ENCODE peak calls at places on chromosomes 4 and X, in seven cellular contexts. Q, A, C, W, I, F and R are unnamed samples.
A peak's percentile ranks its signal among the peaks of the same experiment; 100 is the strongest.

GRCh38 chr4:77697860-77698599 is 92.4 kb downstream of the CXCL13 start:
- DNase-seq in W (peak; percentile 43), I (peak; percentile 78), A (peak; percentile 83), F (peak; percentile 85), Q (peak; percentile 37), C (peak; percentile 34), R (peak; percentile 72)

GRCh38 chr4:155541716-155542115 is 124.9 kb upstream of the GUCY1A1 start:
- DNase-seq in C (no peak), I (no peak), Q (no peak), F (no peak), W (no peak), A (peak; percentile 12), R (no peak)

GRCh38 chrX:55120767-55121358 is 32.0 kb downstream of the PAGE2 start:
- DNase-seq in I (no peak), A (peak; percentile 5), Q (peak; percentile 52), W (no peak), F (no peak), C (no peak), R (no peak)

GRCh38 chr4:6461301-6462165 is 10.9 kb downstream of the PPP2R2C start:
- DNase-seq in I (no peak), A (no peak), Q (no peak), F (no peak), C (no peak), W (no peak), R (no peak)

GRCh38 chrX:77009691-77010090 is 437.5 kb upstream of the FGF16 start:
- DNase-seq in A (peak; percentile 34), W (no peak), Q (no peak), I (peak; percentile 50), C (no peak), F (peak; percentile 82), R (peak; percentile 25)

GRCh38 chr4:118834960-118835895 is 698 bp downstream of the SEC24D start:
- DNase-seq in F (peak; percentile 86), I (peak; percentile 82), A (peak; percentile 95), W (peak; percentile 80), Q (peak; percentile 58), C (peak; percentile 87), R (peak; percentile 90)

GRCh38 chr4:97238956-97239698 is 904.1 kb downstream of the STPG2 start:
- DNase-seq in A (no peak), W (no peak), Q (peak; percentile 36), C (no peak), F (no peak), I (no peak), R (no peak)

GRCh38 chr4:113584407-113585150 is 177.0 kb downstream of the CAMK2D start:
- DNase-seq in A (peak; percentile 68), F (peak; percentile 95), Q (peak; percentile 13), C (no peak), W (no peak), I (no peak), R (peak; percentile 45)

GRCh38 chrX:10356979-10357378 is 200.2 kb downstream of the CLCN4 start:
- DNase-seq in I (peak; percentile 49), F (peak; percentile 40), W (no peak), C (no peak), Q (no peak), A (peak; percentile 26), R (peak; percentile 6)

GRCh38 chr4:165404696-165405095 is 25.9 kb downstream of the CPE start:
- DNase-seq in F (no peak), I (no peak), A (no peak), C (no peak), Q (no peak), W (no peak), R (no peak)

GRCh38 chrX:153549807-153550206 is 32.4 kb downstream of the ATP2B3 start:
- DNase-seq in A (no peak), W (no peak), Q (no peak), I (no peak), F (no peak), C (no peak), R (no peak)
- TF ChIP-seq CTCF in A (no peak), W (no peak), Q (no peak), I (no peak), F (no peak), C (peak; percentile 42), R (no peak)

DNA sequence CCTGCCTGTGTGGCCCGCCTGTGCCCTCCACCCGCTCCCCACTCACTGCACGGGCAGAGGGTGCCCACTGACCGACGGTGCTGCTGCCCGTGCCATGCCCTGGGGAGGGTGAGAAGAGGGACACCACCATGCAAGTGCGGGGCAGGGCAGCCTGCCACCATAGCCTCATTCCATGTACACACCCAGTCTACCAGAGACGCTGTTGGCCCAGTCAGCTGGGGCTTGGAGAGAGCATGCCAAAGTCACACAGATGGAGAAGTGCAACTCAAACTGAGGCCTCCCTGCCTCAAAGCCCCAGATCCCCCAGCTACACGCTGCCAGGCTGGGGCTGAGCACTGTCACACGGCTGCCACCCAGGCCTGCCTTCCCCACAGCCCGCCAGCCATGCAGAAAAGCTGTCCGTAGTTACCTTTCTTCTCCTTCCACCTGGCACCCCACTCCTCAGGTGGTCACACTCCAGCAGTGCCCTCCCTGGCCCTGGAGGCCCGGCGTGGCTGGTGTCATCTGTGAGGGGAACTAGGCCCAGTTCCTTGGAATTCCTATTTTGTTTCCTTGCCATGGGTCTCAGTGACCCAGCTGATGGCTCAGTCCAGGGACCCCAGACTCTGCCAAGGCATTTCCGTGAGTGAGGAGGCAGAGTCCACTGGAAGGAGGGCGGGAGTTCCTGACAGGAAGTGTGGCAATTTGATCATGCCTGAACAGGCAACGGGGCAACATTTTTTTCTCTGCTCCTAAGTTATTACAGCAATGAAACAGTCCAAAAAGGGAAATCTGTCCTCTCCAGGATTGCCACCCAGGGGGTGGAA is at the start of gene SLC2A9:
- DNase-seq in W (no peak), I (peak; percentile 91), F (no peak), Q (no peak), A (peak; percentile 58), C (peak; percentile 77), R (peak; percentile 57)
- H3K4me3 ChIP-seq in W (peak within 1 kb of the TSS; percentile 81), I (peak within 1 kb of the TSS; percentile 44), F (no peak within 1 kb of the TSS), Q (no peak within 1 kb of the TSS), A (peak within 1 kb of the TSS; percentile 14), C (peak within 1 kb of the TSS; percentile 57), R (peak within 1 kb of the TSS; percentile 43)

GRCh38 chr4:184399505-184399893 is 74.9 kb downstream of the IRF2 start:
- DNase-seq in A (no peak), F (no peak), C (no peak), I (no peak), Q (no peak), W (no peak), R (no peak)

GRCh38 chr4:184398741-184399504 is 75.4 kb downstream of the IRF2 start:
- DNase-seq in I (no peak), C (no peak), W (no peak), Q (no peak), A (no peak), F (no peak), R (no peak)

GRCh38 chr4:184400891-184401290 is 73.5 kb downstream of the IRF2 start:
- DNase-seq in F (no peak), C (no peak), I (peak; percentile 94), Q (no peak), W (no peak), A (no peak), R (no peak)

GRCh38 chr4:184401397-184402171 is 72.8 kb downstream of the IRF2 start:
- DNase-seq in Q (peak; percentile 85), I (no peak), C (no peak), F (peak; percentile 55), W (no peak), A (no peak), R (no peak)

GRCh38 chr4:184400375-184400870 is 73.9 kb downstream of the IRF2 start:
- DNase-seq in C (no peak), I (peak; percentile 89), W (no peak), A (peak; percentile 99), Q (no peak), F (peak; percentile 92), R (peak; percentile 93)
- TF ChIP-seq CTCF in C (no peak), I (peak; percentile 33), W (no peak), A (peak; percentile 48), Q (no peak), F (peak; percentile 23), R (peak; percentile 54)

GRCh38 chr4:2401610-2401983 is 16.8 kb downstream of the ZFYVE28 start:
- DNase-seq in W (no peak), C (no peak), F (no peak), I (no peak), A (no peak), Q (no peak), R (no peak)
- H3K4me3 ChIP-seq in W (no peak overlapping the region), C (no peak overlapping the region), F (no peak overlapping the region), I (no peak overlapping the region), A (peak overlapping the region; percentile 17), Q (peak overlapping the region; percentile 39), R (peak overlapping the region; percentile 45)

DNA sequence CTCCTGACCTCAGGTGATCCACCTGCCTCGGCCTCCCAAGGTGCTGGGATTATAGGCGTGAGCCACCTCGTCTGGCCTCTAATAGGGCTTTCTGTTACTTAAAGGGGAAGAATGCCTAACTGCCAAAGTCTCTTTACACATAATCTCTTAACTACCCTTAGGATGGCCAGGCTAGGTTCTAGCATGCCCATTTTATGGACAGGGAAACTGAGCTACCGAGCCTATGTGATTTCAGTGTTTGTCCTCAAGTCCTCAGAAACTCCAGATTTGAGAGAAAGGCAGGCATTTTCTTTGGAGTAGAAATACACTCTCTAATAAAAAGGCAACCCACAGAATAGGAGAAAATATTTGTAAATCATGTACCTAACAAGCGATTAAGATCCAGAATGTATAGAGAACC is 12.4 kb upstream of the GLOD5 start:
- DNase-seq in W (no peak), A (no peak), C (no peak), Q (no peak), F (no peak), I (no peak), R (no peak)
- TF ChIP-seq CTCF in W (no peak), A (no peak), C (no peak), Q (no peak), F (no peak), I (no peak), R (no peak)

GRCh38 chr4:36737691-36738090 is 456.3 kb downstream of the DTHD1 start:
- DNase-seq in Q (no peak), C (no peak), F (no peak), I (no peak), W (no peak), A (no peak), R (no peak)
- H3K4me3 ChIP-seq in Q (no peak overlapping the region), C (no peak overlapping the region), F (no peak overlapping the region), I (no peak overlapping the region), W (no peak overlapping the region), A (no peak overlapping the region), R (no peak overlapping the region)

GRCh38 chr4:34766935-34767859 is 1477.1 kb downstream of the ARAP2 start:
- DNase-seq in F (no peak), C (no peak), I (peak; percentile 9), Q (no peak), A (no peak), W (no peak), R (no peak)
- TF ChIP-seq CTCF in F (no peak), C (no peak), I (peak; percentile 13), Q (no peak), A (no peak), W (no peak), R (no peak)

DNA sequence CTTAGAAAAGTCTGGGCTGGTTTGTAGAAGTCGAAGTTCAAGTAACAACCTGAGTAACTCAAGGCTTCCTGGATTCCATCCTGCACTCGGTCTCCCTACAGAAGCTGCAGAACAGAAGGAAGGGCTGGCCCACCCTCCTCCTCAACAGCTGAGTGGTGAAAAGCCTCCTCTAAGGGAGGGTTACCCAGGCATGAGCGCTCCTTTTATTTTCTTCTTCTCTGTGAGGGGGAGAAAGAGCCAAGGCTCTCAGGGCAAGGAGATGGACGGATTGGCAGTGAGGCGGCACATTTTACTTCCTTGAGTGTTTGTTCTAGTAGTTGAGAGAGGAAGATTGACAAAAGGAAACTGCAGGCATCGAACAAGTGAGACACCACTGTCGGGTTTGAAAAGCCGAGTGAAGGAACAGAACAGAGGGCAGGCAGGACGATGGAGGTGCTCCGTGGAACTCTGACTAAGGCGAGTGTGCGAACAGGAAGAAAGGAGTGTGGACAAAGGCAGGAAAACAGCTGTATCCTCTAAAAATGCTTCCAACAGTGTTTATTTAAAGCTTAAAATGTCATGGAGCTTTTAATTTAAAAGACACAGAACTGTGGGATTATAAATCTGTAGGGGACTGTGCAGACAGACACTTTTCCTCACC is 38.4 kb upstream of the STS start:
- DNase-seq in F (peak; percentile 33), A (peak; percentile 32), W (no peak), Q (peak; percentile 64), C (no peak), I (no peak), R (no peak)
- H3K4me3 ChIP-seq in F (no peak overlapping the region), A (peak overlapping the region; percentile 22), W (no peak overlapping the region), Q (no peak overlapping the region), C (no peak overlapping the region), I (no peak overlapping the region), R (peak overlapping the region; percentile 15)